ENCODE peak calls at places on chromosomes 7 and 10, in six cellular contexts. V, Q, J, E, A and C are unnamed samples.

GRCh38 chr7:2016761-2017482 is 215.8 kb downstream of the MAD1L1 start:
- DNase-seq in E (no peak), Q (no peak), V (no peak), A (peak; percentile 1), J (peak; percentile 32), C (no peak)

GRCh38 chr7:94396606-94397005 is 1.9 kb downstream of the COL1A2 start:
- DNase-seq in E (no peak), Q (no peak), V (no peak), J (no peak), A (no peak), C (no peak)

GRCh38 chr10:31912898-31913847 is 15.5 kb downstream of the ARHGAP12 start:
- DNase-seq in A (no peak), Q (no peak), E (no peak), V (no peak), J (peak; percentile 31), C (no peak)

GRCh38 chr7:127782075-127782474 is 130.1 kb downstream of the SND1 start:
- DNase-seq in J (no peak), V (no peak), A (no peak), Q (peak; percentile 56), E (no peak), C (peak; percentile 56)

GRCh38 chr10:89158446-89158845 is 48.7 kb downstream of the CH25H start:
- DNase-seq in A (no peak), J (peak; percentile 32), V (peak; percentile 96), E (peak; percentile 94), Q (no peak), C (no peak)

GRCh38 chr10:63504145-63504881 is 16.9 kb upstream of the REEP3 start:
- DNase-seq in V (no peak), J (peak; percentile 97), Q (peak; percentile 30), E (no peak), A (no peak), C (no peak)

GRCh38 chr10:87664276-87664687 is 4.6 kb downstream of the PAPSS2 start:
- DNase-seq in Q (no peak), J (no peak), A (no peak), E (no peak), V (no peak), C (no peak)

GRCh38 chr10:114103286-114103685 is 59.6 kb downstream of the ADRB1 start:
- DNase-seq in V (peak; percentile 38), J (peak; percentile 73), Q (peak; percentile 86), E (peak; percentile 23), A (no peak), C (peak; percentile 59)

GRCh38 chr10:126584836-126585235 is 85.7 kb downstream of the C10orf90 start:
- DNase-seq in J (no peak), Q (no peak), A (no peak), E (no peak), V (no peak), C (no peak)

GRCh38 chr7:106978425-106979386 is 65.8 kb upstream of the PRKAR2B start:
- DNase-seq in E (no peak), V (no peak), J (no peak), Q (no peak), A (no peak), C (no peak)

GRCh38 chr10:43294241-43294658 is 27.4 kb upstream of the RASGEF1A start:
- DNase-seq in V (no peak), J (no peak), E (no peak), A (no peak), Q (no peak), C (no peak)

GRCh38 chr7:99459087-99459486 is 6.9 kb downstream of the ATP5MF start:
- DNase-seq in J (peak; percentile 36), Q (peak; percentile 60), A (no peak), E (no peak), V (no peak), C (peak; percentile 85)

GRCh38 chr7:50304158-50304910 is at the start of gene IKZF1:
- DNase-seq in Q (peak; percentile 97), E (no peak), J (peak; percentile 37), A (peak; percentile 61), V (no peak), C (peak; percentile 79)

GRCh38 chr7:38007096-38007495 is 86.7 kb downstream of the EPDR1 start:
- DNase-seq in V (no peak), J (no peak), A (no peak), Q (no peak), E (no peak), C (no peak)

GRCh38 chr7:371119-371778 is 81.3 kb downstream of the FOXL3 start:
- DNase-seq in Q (no peak), A (no peak), V (no peak), J (no peak), E (no peak), C (peak; percentile 42)

GRCh38 chr10:80132299-80133139 is at the start of gene PLAC9:
- DNase-seq in A (peak; percentile 69), J (no peak), Q (no peak), E (no peak), V (no peak), C (no peak)

GRCh38 chr7:92325173-92325572 is 79.4 kb downstream of the ANKIB1 start:
- DNase-seq in A (no peak), E (no peak), Q (no peak), J (no peak), V (no peak), C (no peak)

GRCh38 chr10:125482108-125482507 is 200.9 kb downstream of the TEX36 start:
- DNase-seq in E (no peak), Q (no peak), V (no peak), J (no peak), A (no peak), C (no peak)

GRCh38 chr7:155959894-155960293 is 147.6 kb upstream of the SHH start:
- DNase-seq in Q (no peak), V (no peak), J (peak; percentile 3), E (no peak), A (no peak), C (no peak)

GRCh38 chr10:43140414-43140813 is 2.2 kb downstream of the CSGALNACT2 start:
- DNase-seq in A (no peak), Q (peak; percentile 95), E (peak; percentile 85), V (peak; percentile 40), J (peak; percentile 92), C (no peak)

GRCh38 chr7:135180122-135180521 is 9.6 kb upstream of the CYREN start:
- DNase-seq in Q (no peak), J (peak; percentile 24), A (no peak), E (no peak), V (no peak), C (no peak)

GRCh38 chr7:52168085-52168484 is 851.5 kb upstream of the COBL start:
- DNase-seq in A (no peak), J (no peak), V (no peak), E (no peak), Q (no peak), C (no peak)

GRCh38 chr10:68813554-68813953 is 13.8 kb upstream of the STOX1 start:
- DNase-seq in V (no peak), A (no peak), Q (no peak), J (no peak), E (no peak), C (no peak)

GRCh38 chr10:126929391-126929790 is 24.2 kb downstream of the DOCK1 start:
- DNase-seq in Q (no peak), J (no peak), E (no peak), V (no peak), A (no peak), C (no peak)

GRCh38 chr7:52504546-52504945 is 530.9 kb upstream of the POM121L12 start:
- DNase-seq in A (no peak), Q (no peak), E (no peak), V (no peak), J (peak; percentile 56), C (no peak)

GRCh38 chr7:103989200-103989784 is at the start of gene RELN:
- DNase-seq in V (no peak), A (no peak), J (peak; percentile 38), E (no peak), Q (no peak), C (no peak)

GRCh38 chr10:120735315-120735714 is 115.8 kb upstream of the WDR11 start:
- DNase-seq in E (no peak), A (no peak), V (no peak), J (no peak), Q (no peak), C (peak; percentile 31)

GRCh38 chr7:31782411-31782991 is 95.5 kb downstream of the PPP1R17 start:
- DNase-seq in E (no peak), A (no peak), Q (peak; percentile 90), J (peak; percentile 70), V (peak; percentile 20), C (peak; percentile 86)